ENCODE peak calls at places on chromosomes 2 and 18, in six cellular contexts. E is left cardiac atrium, S is AG09309, Y is H7, G is SW 1271, P is astrocyte of the hippocampus. H is an unnamed sample.

GRCh38 chr2:155965415-155966070 is 367.0 kb downstream of the NR4A2 start:
- DNase-seq in G (no peak), P (peak; percentile 33), S (no peak), Y (no peak), E (no peak), H (no peak)

GRCh38 chr2:172442072-172442895 is 14.9 kb downstream of the ITGA6 start:
- DNase-seq in G (peak; percentile 94), E (peak; percentile 61), Y (no peak), P (peak; percentile 93), S (peak; percentile 74), H (peak; percentile 53)

GRCh38 chr18:58992301-58993231 is 127.9 kb downstream of the ZNF532 start:
- DNase-seq in P (peak; percentile 18), G (no peak), S (no peak), E (no peak), Y (no peak), H (no peak)

GRCh38 chr2:109089602-109090300 is 39.3 kb upstream of the SH3RF3 start:
- DNase-seq in P (no peak), Y (no peak), E (no peak), S (no peak), G (no peak), H (no peak)

GRCh38 chr2:230714122-230714453 is 1.4 kb downstream of the CAB39 start:
- DNase-seq in P (peak; percentile 75), S (no peak), G (no peak), E (no peak), Y (no peak), H (no peak)

GRCh38 chr2:168002021-168002553 is 245.3 kb downstream of the STK39 start:
- DNase-seq in Y (no peak), G (no peak), P (peak; percentile 51), S (no peak), E (no peak), H (no peak)

GRCh38 chr2:213177685-213178084 is 26.3 kb upstream of the IKZF2 start:
- DNase-seq in Y (no peak), G (no peak), S (no peak), E (no peak), P (no peak), H (no peak)

GRCh38 chr2:18719978-18720775 is 130.8 kb upstream of the NT5C1B start:
- DNase-seq in S (peak; percentile 21), P (peak; percentile 76), E (no peak), G (no peak), Y (no peak), H (no peak)

GRCh38 chr2:72131916-72132841 is 15.5 kb downstream of the CYP26B1 start:
- DNase-seq in S (no peak), P (no peak), Y (peak; percentile 54), E (no peak), G (no peak), H (peak; percentile 48)

GRCh38 chr2:381181-381580 is 93.3 kb upstream of the ALKAL2 start:
- DNase-seq in Y (peak; percentile 30), S (no peak), G (no peak), P (no peak), E (no peak), H (no peak)

GRCh38 chr2:25332571-25332970 is 9.2 kb downstream of the DNMT3A start:
- DNase-seq in Y (no peak), P (no peak), G (no peak), E (no peak), S (no peak), H (no peak)

GRCh38 chr2:162029287-162029901 is 44.6 kb downstream of the DPP4 start:
- DNase-seq in P (peak; percentile 87), G (no peak), E (peak; percentile 40), S (no peak), Y (no peak), H (peak; percentile 70)

GRCh38 chr2:12720752-12721151 is 4.0 kb downstream of the TRIB2 start:
- DNase-seq in Y (no peak), P (no peak), E (no peak), G (no peak), S (no peak), H (no peak)

GRCh38 chr2:129812071-129812470 is 167.4 kb upstream of the RAB6C start:
- DNase-seq in G (no peak), S (no peak), Y (no peak), E (peak; percentile 53), P (no peak), H (no peak)

GRCh38 chr18:51278045-51278649 is 80.7 kb upstream of the MEX3C start:
- DNase-seq in E (no peak), S (no peak), G (no peak), Y (peak; percentile 53), P (peak; percentile 13), H (peak; percentile 51)

GRCh38 chr2:189613077-189613636 is 32.6 kb upstream of the SLC40A1 start:
- DNase-seq in S (peak; percentile 55), E (peak; percentile 32), P (peak; percentile 59), Y (no peak), G (no peak), H (no peak)

GRCh38 chr2:190043441-190043840 is 19.1 kb downstream of the MSTN start:
- DNase-seq in Y (no peak), P (no peak), S (peak; percentile 59), E (no peak), G (no peak), H (no peak)

GRCh38 chr2:98379311-98380202 is 33.3 kb downstream of the CNGA3 start:
- DNase-seq in S (no peak), P (peak; percentile 39), E (no peak), G (no peak), Y (no peak), H (no peak)

GRCh38 chr2:71700041-71700879 is 246.9 kb downstream of the DYSF start:
- DNase-seq in S (no peak), E (no peak), P (peak; percentile 23), G (no peak), Y (peak; percentile 73), H (peak; percentile 26)

GRCh38 chr2:100742884-100743283 is 77.1 kb upstream of the NPAS2 start:
- DNase-seq in Y (no peak), E (peak; percentile 47), G (no peak), P (peak; percentile 80), S (peak; percentile 88), H (no peak)

GRCh38 chr2:169208026-169208425 is 138.7 kb downstream of the DHRS9 start:
- DNase-seq in S (no peak), E (no peak), G (no peak), P (no peak), Y (no peak), H (no peak)

GRCh38 chr2:78568921-78569320 is 456.6 kb upstream of the REG3G start:
- DNase-seq in E (no peak), Y (no peak), S (no peak), P (no peak), G (no peak), H (no peak)

GRCh38 chr2:6069354-6069753 is 377.2 kb downstream of the SOX11 start:
- DNase-seq in G (no peak), Y (peak; percentile 44), E (no peak), P (peak; percentile 68), S (no peak), H (no peak)

H was measured in right lobe of liver.